ENCODE peak calls at places on chromosomes 7 and 10, in four cellular contexts. One of them, this sample, is unnamed.

GRCh38 chr10:86715156-86715795 is 41.1 kb upstream of the BMPR1A start:
- DNase-seq in H9: no peak
- DNase-seq in H1: no peak
- DNase-seq in IMR-90: no peak
- DNase-seq in this sample: no peak

GRCh38 chr7:100991631-100992030 is 22.3 kb downstream of the MUC12 start:
- DNase-seq in H9: no peak
- DNase-seq in H1: no peak
- DNase-seq in IMR-90: no peak
- DNase-seq in this sample: no peak

GRCh38 chr7:25926009-25926408 is 226.0 kb upstream of the NFE2L3 start:
- DNase-seq in H9: no peak
- DNase-seq in H1: no peak
- DNase-seq in IMR-90: no peak
- DNase-seq in this sample: peak

GRCh38 chr10:127889605-127890195 is 3.0 kb downstream of the CLRN3 start:
- DNase-seq in H9: no peak
- DNase-seq in H1: no peak
- DNase-seq in IMR-90: peak
- DNase-seq in this sample: no peak

GRCh38 chr10:86594535-86594934 is 59.8 kb upstream of the OPN4 start:
- DNase-seq in H9: no peak
- DNase-seq in H1: no peak
- DNase-seq in IMR-90: peak
- DNase-seq in this sample: peak

GRCh38 chr7:36945612-36946400 is 221.5 kb upstream of the AOAH start:
- DNase-seq in H9: no peak
- DNase-seq in H1: no peak
- DNase-seq in IMR-90: no peak
- DNase-seq in this sample: no peak

GRCh38 chr7:87471430-87471829 is 4.0 kb downstream of the ABCB4 start:
- DNase-seq in H9: no peak
- DNase-seq in H1: no peak
- DNase-seq in IMR-90: no peak
- DNase-seq in this sample: no peak

GRCh38 chr10:102545997-102546396 is 42.2 kb downstream of the SUFU start:
- DNase-seq in H9: no peak
- DNase-seq in H1: no peak
- DNase-seq in IMR-90: no peak
- DNase-seq in this sample: no peak

GRCh38 chr7:152313879-152314604 is 121.8 kb downstream of the KMT2C start:
- DNase-seq in H9: no peak
- DNase-seq in H1: no peak
- DNase-seq in IMR-90: peak
- DNase-seq in this sample: no peak

GRCh38 chr10:86801995-86802394 is 45.6 kb downstream of the BMPR1A start:
- DNase-seq in H9: no peak
- DNase-seq in H1: no peak
- DNase-seq in IMR-90: no peak
- DNase-seq in this sample: no peak

GRCh38 chr7:22563115-22563514 is 63.1 kb upstream of the STEAP1B start:
- DNase-seq in H9: no peak
- DNase-seq in H1: no peak
- DNase-seq in IMR-90: peak
- DNase-seq in this sample: no peak

GRCh38 chr10:74947781-74948401 is 121.5 kb downstream of the KAT6B start:
- DNase-seq in H9: no peak
- DNase-seq in H1: no peak
- DNase-seq in IMR-90: no peak
- DNase-seq in this sample: no peak

GRCh38 chr7:66186991-66187390 is 18.1 kb upstream of the TPST1 start:
- DNase-seq in H9: no peak
- DNase-seq in H1: no peak
- DNase-seq in IMR-90: no peak
- DNase-seq in this sample: no peak

GRCh38 chr7:11430112-11430511 is 401.9 kb downstream of the THSD7A start:
- DNase-seq in H9: no peak
- DNase-seq in H1: no peak
- DNase-seq in IMR-90: no peak
- DNase-seq in this sample: no peak

GRCh38 chr10:35178305-35178704 is 51.7 kb downstream of the CREM start:
- DNase-seq in H9: no peak
- DNase-seq in H1: no peak
- DNase-seq in IMR-90: no peak
- DNase-seq in this sample: peak

GRCh38 chr10:8245131-8246117 is 190.9 kb downstream of the GATA3 start:
- DNase-seq in H9: no peak
- DNase-seq in H1: no peak
- DNase-seq in IMR-90: no peak
- DNase-seq in this sample: no peak

GRCh38 chr7:122549578-122549977 is 149.3 kb downstream of the RNF133 start:
- DNase-seq in H9: no peak
- DNase-seq in H1: no peak
- DNase-seq in IMR-90: no peak
- DNase-seq in this sample: no peak

GRCh38 chr10:132115736-132116135 is 50.0 kb downstream of the JAKMIP3 start:
- DNase-seq in H9: no peak
- DNase-seq in H1: no peak
- DNase-seq in IMR-90: peak
- DNase-seq in this sample: no peak

GRCh38 chr7:148347981-148348380 is 242.6 kb upstream of the C7orf33 start:
- DNase-seq in H9: no peak
- DNase-seq in H1: no peak
- DNase-seq in IMR-90: no peak
- DNase-seq in this sample: no peak

GRCh38 chr7:127486654-127487053 is 94.1 kb upstream of the ZNF800 start:
- DNase-seq in H9: peak
- DNase-seq in H1: no peak
- DNase-seq in IMR-90: peak
- DNase-seq in this sample: peak

GRCh38 chr7:157495177-157495553 is 158.4 kb downstream of the DNAJB6 start:
- DNase-seq in H9: no peak
- DNase-seq in H1: no peak
- DNase-seq in IMR-90: no peak
- DNase-seq in this sample: no peak

GRCh38 chr10:784759-785538 is 95.5 kb upstream of the DIP2C start:
- DNase-seq in H9: peak
- DNase-seq in H1: no peak
- DNase-seq in IMR-90: peak
- DNase-seq in this sample: peak
- H2BK5ac ChIP-seq in H9: no peak
- H2BK5ac ChIP-seq in H1: no peak
- H2BK5ac ChIP-seq in IMR-90: peak
- H2BK5ac ChIP-seq in this sample: no peak

DNA sequence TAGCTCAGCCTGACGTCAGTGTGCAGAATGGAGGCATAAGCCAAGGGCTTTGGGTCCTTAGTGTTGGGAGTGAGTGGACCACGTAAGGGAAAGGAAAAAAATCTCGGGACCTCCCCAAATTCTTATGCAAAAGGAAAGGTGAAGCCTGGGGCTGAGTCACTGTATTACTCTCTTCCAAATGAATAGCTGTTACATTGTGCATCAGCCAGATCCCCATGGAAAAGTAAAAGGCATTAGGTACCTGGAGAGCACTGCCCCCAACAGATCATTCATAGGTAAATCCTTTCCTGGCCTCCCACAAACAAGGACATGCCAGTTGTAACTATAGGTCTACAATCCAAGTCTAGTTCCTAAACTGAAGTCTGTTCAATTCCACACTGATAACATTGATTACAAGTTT is 170.5 kb downstream of the C1GALT1 start:
- DNase-seq in H9: peak
- DNase-seq in H1: peak
- DNase-seq in IMR-90: no peak
- DNase-seq in this sample: peak
- H4K5ac ChIP-seq in H9: no peak
- H4K5ac ChIP-seq in H1: peak
- H4K5ac ChIP-seq in IMR-90: no peak
- H4K5ac ChIP-seq in this sample: no peak

GRCh38 chr7:140640060-140640611 is 477 bp downstream of the DENND2A start:
- DNase-seq in H9: peak
- DNase-seq in H1: no peak
- DNase-seq in IMR-90: peak
- DNase-seq in this sample: peak
- H2BK5ac ChIP-seq in H9: no peak
- H2BK5ac ChIP-seq in H1: peak
- H2BK5ac ChIP-seq in IMR-90: peak
- H2BK5ac ChIP-seq in this sample: peak

GRCh38 chr10:73228247-73228646 is 18.8 kb downstream of the DNAJC9 start:
- DNase-seq in H9: no peak
- DNase-seq in H1: no peak
- DNase-seq in IMR-90: peak
- DNase-seq in this sample: no peak

GRCh38 chr10:73220989-73221388 is 26.1 kb downstream of the DNAJC9 start:
- DNase-seq in H9: no peak
- DNase-seq in H1: no peak
- DNase-seq in IMR-90: no peak
- DNase-seq in this sample: no peak

GRCh38 chr10:73229567-73229966 is 17.5 kb downstream of the DNAJC9 start:
- DNase-seq in H9: no peak
- DNase-seq in H1: no peak
- DNase-seq in IMR-90: no peak
- DNase-seq in this sample: no peak

GRCh38 chr10:73225518-73225917 is 21.5 kb downstream of the DNAJC9 start:
- DNase-seq in H9: no peak
- DNase-seq in H1: no peak
- DNase-seq in IMR-90: peak
- DNase-seq in this sample: no peak

GRCh38 chr10:73226663-73227062 is 20.4 kb downstream of the DNAJC9 start:
- DNase-seq in H9: no peak
- DNase-seq in H1: no peak
- DNase-seq in IMR-90: no peak
- DNase-seq in this sample: no peak
- H4K5ac ChIP-seq in H9: no peak
- H4K5ac ChIP-seq in H1: no peak
- H4K5ac ChIP-seq in IMR-90: no peak
- H4K5ac ChIP-seq in this sample: no peak

GRCh38 chr10:62813981-62814380 is 2.2 kb downstream of the EGR2 start:
- DNase-seq in H9: no peak
- DNase-seq in H1: no peak
- DNase-seq in IMR-90: no peak
- DNase-seq in this sample: no peak
- H2BK5ac ChIP-seq in H9: no peak
- H2BK5ac ChIP-seq in H1: no peak
- H2BK5ac ChIP-seq in IMR-90: no peak
- H2BK5ac ChIP-seq in this sample: no peak

DNA sequence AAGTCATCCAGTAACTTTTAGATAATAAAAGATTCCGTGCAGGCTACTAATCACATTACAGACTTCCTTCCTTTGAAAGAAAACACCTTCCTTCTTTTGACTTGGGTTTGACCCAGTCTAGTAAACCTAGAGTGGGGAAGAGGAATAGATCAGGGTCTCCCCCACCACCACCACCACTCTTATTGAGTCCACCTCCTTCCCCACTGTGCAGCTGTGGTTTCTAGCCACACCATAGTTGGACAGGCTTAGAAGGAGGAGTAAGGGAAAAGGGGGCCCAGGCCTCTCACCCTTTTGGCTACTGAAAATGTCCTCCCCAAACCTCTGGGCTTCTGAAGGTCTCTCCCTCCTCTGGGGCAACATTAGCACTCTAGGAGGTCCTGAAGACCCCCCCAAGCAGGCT is 372.7 kb downstream of the CALN1 start:
- DNase-seq in H9: no peak
- DNase-seq in H1: no peak
- DNase-seq in IMR-90: no peak
- DNase-seq in this sample: no peak
- H4K5ac ChIP-seq in H9: no peak
- H4K5ac ChIP-seq in H1: no peak
- H4K5ac ChIP-seq in IMR-90: no peak
- H4K5ac ChIP-seq in this sample: no peak

GRCh38 chr10:117375360-117376147 is at the start of gene PDZD8:
- DNase-seq in H9: peak
- DNase-seq in H1: peak
- DNase-seq in IMR-90: peak
- DNase-seq in this sample: peak
- H2BK5ac ChIP-seq in H9: no peak
- H2BK5ac ChIP-seq in H1: no peak
- H2BK5ac ChIP-seq in IMR-90: peak
- H2BK5ac ChIP-seq in this sample: no peak